ENCODE peak calls at places on chromosomes 7 and 10, in five cellular contexts. One of them, this sample, is unnamed.

GRCh38 chr7:36018816-36019484 is 134.1 kb upstream of the EEPD1 start:
- DNase-seq in prostate gland: no peak
- DNase-seq in CD8-positive, alpha-beta T cell: no peak
- DNase-seq in lower lobe of right lung: no peak
- DNase-seq in spleen: no peak
- DNase-seq in this sample: no peak

GRCh38 chr10:123588386-123588914 is 77.7 kb upstream of the GPR26 start:
- DNase-seq in prostate gland: no peak
- DNase-seq in CD8-positive, alpha-beta T cell: no peak
- DNase-seq in lower lobe of right lung: no peak
- DNase-seq in spleen: no peak
- DNase-seq in this sample: no peak

GRCh38 chr7:14570750-14571607 is 331.6 kb downstream of the DGKB start:
- DNase-seq in prostate gland: no peak
- DNase-seq in CD8-positive, alpha-beta T cell: no peak
- DNase-seq in lower lobe of right lung: no peak
- DNase-seq in spleen: no peak
- DNase-seq in this sample: no peak

GRCh38 chr10:17915181-17915580 is 36.5 kb upstream of the SLC39A12 start:
- DNase-seq in prostate gland: no peak
- DNase-seq in CD8-positive, alpha-beta T cell: no peak
- DNase-seq in lower lobe of right lung: no peak
- DNase-seq in spleen: no peak
- DNase-seq in this sample: no peak

GRCh38 chr10:79203833-79204232 is 135.1 kb downstream of the ZMIZ1 start:
- DNase-seq in prostate gland: no peak
- DNase-seq in CD8-positive, alpha-beta T cell: no peak
- DNase-seq in lower lobe of right lung: no peak
- DNase-seq in spleen: no peak
- DNase-seq in this sample: peak

GRCh38 chr7:33243319-33243881 is 114.0 kb downstream of the BBS9 start:
- DNase-seq in prostate gland: no peak
- DNase-seq in CD8-positive, alpha-beta T cell: no peak
- DNase-seq in lower lobe of right lung: no peak
- DNase-seq in spleen: no peak
- DNase-seq in this sample: no peak

GRCh38 chr10:131547129-131547799 is 235.7 kb upstream of the TCERG1L start:
- DNase-seq in prostate gland: no peak
- DNase-seq in CD8-positive, alpha-beta T cell: no peak
- DNase-seq in lower lobe of right lung: no peak
- DNase-seq in spleen: no peak
- DNase-seq in this sample: no peak

GRCh38 chr10:97291357-97292096 is 910 bp downstream of the ARHGAP19 start:
- DNase-seq in prostate gland: no peak
- DNase-seq in CD8-positive, alpha-beta T cell: no peak
- DNase-seq in lower lobe of right lung: no peak
- DNase-seq in spleen: no peak
- DNase-seq in this sample: no peak

GRCh38 chr10:84256510-84257342 is 11.9 kb downstream of the RGR start:
- DNase-seq in prostate gland: no peak
- DNase-seq in CD8-positive, alpha-beta T cell: peak
- DNase-seq in lower lobe of right lung: no peak
- DNase-seq in spleen: no peak
- DNase-seq in this sample: peak

GRCh38 chr7:15998617-15999016 is 312.1 kb upstream of the MEOX2 start:
- DNase-seq in prostate gland: no peak
- DNase-seq in CD8-positive, alpha-beta T cell: no peak
- DNase-seq in lower lobe of right lung: no peak
- DNase-seq in spleen: no peak
- DNase-seq in this sample: no peak

GRCh38 chr10:73889014-73889413 is 14.7 kb upstream of the CAMK2G start:
- DNase-seq in prostate gland: peak
- DNase-seq in CD8-positive, alpha-beta T cell: no peak
- DNase-seq in lower lobe of right lung: peak
- DNase-seq in spleen: no peak
- DNase-seq in this sample: no peak

GRCh38 chr7:132326878-132327589 is 249.2 kb downstream of the PLXNA4 start:
- DNase-seq in prostate gland: no peak
- DNase-seq in CD8-positive, alpha-beta T cell: no peak
- DNase-seq in lower lobe of right lung: no peak
- DNase-seq in spleen: no peak
- DNase-seq in this sample: no peak

GRCh38 chr10:21727452-21728168 is 193.6 kb downstream of the MLLT10 start:
- DNase-seq in prostate gland: no peak
- DNase-seq in CD8-positive, alpha-beta T cell: no peak
- DNase-seq in lower lobe of right lung: no peak
- DNase-seq in spleen: no peak
- DNase-seq in this sample: no peak

GRCh38 chr10:102869290-102870198 is at the start of gene AS3MT:
- DNase-seq in prostate gland: peak
- DNase-seq in CD8-positive, alpha-beta T cell: peak
- DNase-seq in lower lobe of right lung: no peak
- DNase-seq in spleen: peak
- DNase-seq in this sample: peak

GRCh38 chr7:55288070-55288824 is 76.9 kb upstream of the LANCL2 start:
- DNase-seq in prostate gland: no peak
- DNase-seq in CD8-positive, alpha-beta T cell: no peak
- DNase-seq in lower lobe of right lung: no peak
- DNase-seq in spleen: no peak
- DNase-seq in this sample: no peak

DNA sequence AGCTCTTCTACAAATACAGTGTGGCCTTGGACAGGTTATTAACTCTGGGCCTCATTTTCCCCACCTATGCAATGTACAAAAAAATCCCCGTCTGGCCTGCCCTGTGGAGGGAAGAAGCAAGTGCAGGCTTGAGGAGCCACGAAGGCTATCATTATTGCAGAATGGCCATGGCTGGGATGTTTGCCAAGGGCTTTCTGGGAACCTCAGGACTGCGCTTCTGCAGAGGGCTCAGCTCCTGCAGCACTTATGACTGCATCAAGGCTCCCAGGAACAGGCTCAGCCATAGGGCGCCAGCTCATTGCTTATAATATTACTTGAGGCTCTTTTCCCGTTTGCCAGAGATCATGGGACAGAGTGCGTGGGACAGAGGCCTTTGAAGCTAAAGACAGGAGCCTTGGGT is 20.5 kb upstream of the C10orf105 start:
- DNase-seq in prostate gland: peak
- DNase-seq in CD8-positive, alpha-beta T cell: no peak
- DNase-seq in lower lobe of right lung: no peak
- DNase-seq in spleen: no peak
- DNase-seq in this sample: no peak
- H3K27ac ChIP-seq in prostate gland: no peak
- H3K27ac ChIP-seq in CD8-positive, alpha-beta T cell: no peak
- H3K27ac ChIP-seq in lower lobe of right lung: no peak
- H3K27ac ChIP-seq in spleen: peak
- H3K27ac ChIP-seq in this sample: no peak

DNA sequence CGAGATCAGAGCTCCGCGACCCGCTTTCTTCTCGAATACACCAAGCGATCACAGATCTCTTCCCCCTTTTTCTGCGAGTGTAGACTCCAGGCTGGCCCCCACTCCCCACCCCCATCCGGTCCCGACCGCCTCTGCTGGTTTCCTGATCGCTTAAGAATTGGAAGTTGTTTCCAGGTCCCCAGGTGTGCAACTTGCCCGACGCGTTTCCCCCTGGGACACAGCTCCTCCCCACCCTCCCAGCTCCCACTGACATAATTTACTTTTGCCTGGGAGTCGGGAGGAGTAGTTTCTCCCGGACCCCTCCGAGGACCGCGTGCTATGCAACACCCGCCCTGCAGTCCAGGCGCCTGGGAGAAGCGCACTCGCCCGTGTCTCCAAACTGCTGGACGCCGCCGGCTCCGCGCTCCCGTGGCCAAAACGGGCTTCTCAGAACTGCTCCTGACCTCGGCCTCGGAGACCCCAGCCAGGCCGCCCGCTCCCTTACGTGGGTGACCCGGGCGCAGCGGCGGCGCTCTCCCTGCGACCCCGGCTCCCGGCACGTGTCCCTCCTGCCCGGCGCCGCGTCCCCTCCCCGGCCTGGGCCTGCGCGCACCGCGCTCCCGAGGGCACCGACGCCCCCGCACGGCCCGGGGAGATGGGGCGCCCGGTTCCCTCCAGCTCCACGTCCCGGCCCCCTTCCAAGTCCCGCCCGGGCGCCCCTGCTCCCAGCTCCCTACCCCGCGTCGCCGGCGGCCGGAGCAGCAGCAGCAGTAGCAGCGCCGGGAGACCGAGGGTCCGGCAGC is 463 bp downstream of the IL15RA start:
- DNase-seq in prostate gland: peak
- DNase-seq in CD8-positive, alpha-beta T cell: peak
- DNase-seq in lower lobe of right lung: peak
- DNase-seq in spleen: peak
- DNase-seq in this sample: peak
- TF ChIP-seq CTCF in prostate gland: peak
- TF ChIP-seq CTCF in CD8-positive, alpha-beta T cell: no peak
- TF ChIP-seq CTCF in lower lobe of right lung: no peak
- TF ChIP-seq CTCF in spleen: no peak
- TF ChIP-seq CTCF in this sample: no peak

GRCh38 chr7:48084727-48085432 is 4.2 kb upstream of the UPP1 start:
- DNase-seq in prostate gland: no peak
- DNase-seq in CD8-positive, alpha-beta T cell: peak
- DNase-seq in lower lobe of right lung: no peak
- DNase-seq in spleen: peak
- DNase-seq in this sample: no peak
- H3K27ac ChIP-seq in prostate gland: no peak
- H3K27ac ChIP-seq in CD8-positive, alpha-beta T cell: no peak
- H3K27ac ChIP-seq in lower lobe of right lung: peak
- H3K27ac ChIP-seq in spleen: peak
- H3K27ac ChIP-seq in this sample: peak

GRCh38 chr7:100157334-100158228 is 942 bp downstream of the TRAPPC14 start:
- DNase-seq in prostate gland: no peak
- DNase-seq in CD8-positive, alpha-beta T cell: no peak
- DNase-seq in lower lobe of right lung: peak
- DNase-seq in spleen: peak
- DNase-seq in this sample: no peak
- TF ChIP-seq CTCF in prostate gland: no peak
- TF ChIP-seq CTCF in CD8-positive, alpha-beta T cell: no peak
- TF ChIP-seq CTCF in lower lobe of right lung: no peak
- TF ChIP-seq CTCF in spleen: no peak
- TF ChIP-seq CTCF in this sample: no peak

GRCh38 chr10:522350-522749 is 167.1 kb downstream of the DIP2C start:
- DNase-seq in prostate gland: no peak
- DNase-seq in CD8-positive, alpha-beta T cell: no peak
- DNase-seq in lower lobe of right lung: no peak
- DNase-seq in spleen: peak
- DNase-seq in this sample: no peak
- H3K27ac ChIP-seq in prostate gland: no peak
- H3K27ac ChIP-seq in CD8-positive, alpha-beta T cell: no peak
- H3K27ac ChIP-seq in lower lobe of right lung: no peak
- H3K27ac ChIP-seq in spleen: no peak
- H3K27ac ChIP-seq in this sample: no peak

GRCh38 chr7:4807708-4808420 is 32.4 kb downstream of the AP5Z1 start:
- DNase-seq in prostate gland: no peak
- DNase-seq in CD8-positive, alpha-beta T cell: no peak
- DNase-seq in lower lobe of right lung: no peak
- DNase-seq in spleen: no peak
- DNase-seq in this sample: no peak
- TF ChIP-seq CTCF in prostate gland: no peak
- TF ChIP-seq CTCF in CD8-positive, alpha-beta T cell: no peak
- TF ChIP-seq CTCF in lower lobe of right lung: no peak
- TF ChIP-seq CTCF in spleen: no peak
- TF ChIP-seq CTCF in this sample: no peak

GRCh38 chr10:59734063-59734462 is 19.2 kb downstream of the MRLN start:
- DNase-seq in prostate gland: no peak
- DNase-seq in CD8-positive, alpha-beta T cell: no peak
- DNase-seq in lower lobe of right lung: no peak
- DNase-seq in spleen: no peak
- DNase-seq in this sample: no peak
- H3K27ac ChIP-seq in prostate gland: no peak
- H3K27ac ChIP-seq in CD8-positive, alpha-beta T cell: no peak
- H3K27ac ChIP-seq in lower lobe of right lung: no peak
- H3K27ac ChIP-seq in spleen: no peak
- H3K27ac ChIP-seq in this sample: no peak